ENCODE peak calls at places on chromosomes 4 and X, in five cellular contexts. H is cardiac fibroblast, P is PC-3, D is GM23338, M is choroid plexus epithelial cell. A is an unnamed sample.

GRCh38 chr4:10730590-10730989 is 46.0 kb upstream of the CLNK start:
- DNase-seq in H (no peak), P (no peak), D (no peak), M (no peak), A (no peak)

GRCh38 chr4:73170518-73171198 is 87.9 kb downstream of the ANKRD17 start:
- DNase-seq in H (no peak), P (peak), D (no peak), M (no peak), A (no peak)

GRCh38 chrX:51798701-51799100 is 55.5 kb downstream of the GSPT2 start:
- DNase-seq in H (no peak), P (no peak), D (no peak), M (no peak), A (no peak)

GRCh38 chrX:97401586-97402101 is 517.9 kb downstream of the RPA4 start:
- DNase-seq in H (no peak), P (peak), D (no peak), M (no peak), A (no peak)

GRCh38 chrX:13487731-13488505 is 81.5 kb upstream of the EGFL6 start:
- DNase-seq in H (peak), P (peak), D (peak), M (peak), A (peak)

GRCh38 chrX:64580035-64580434 is 184.8 kb upstream of the MTMR8 start:
- DNase-seq in H (no peak), P (no peak), D (peak), M (no peak), A (no peak)

GRCh38 chr4:24932831-24933230 is 20.0 kb upstream of the CCDC149 start:
- DNase-seq in H (no peak), P (no peak), D (no peak), M (no peak), A (no peak)

GRCh38 chr4:7365472-7366179 is 69.1 kb downstream of the PSAPL1 start:
- DNase-seq in H (no peak), P (no peak), D (no peak), M (no peak), A (no peak)

GRCh38 chrX:150482537-150483217 is 85.7 kb upstream of the MTM1 start:
- DNase-seq in H (no peak), P (peak), D (no peak), M (peak), A (peak)

GRCh38 chr4:122728781-122729330 is 3.6 kb upstream of the BBS12 start:
- DNase-seq in H (no peak), P (no peak), D (no peak), M (peak), A (no peak)

GRCh38 chr4:176439611-176440010 is 119.8 kb downstream of the SPCS3 start:
- DNase-seq in H (peak), P (no peak), D (no peak), M (no peak), A (no peak)

GRCh38 chrX:151153086-151153485 is 23.3 kb upstream of the GPR50 start:
- DNase-seq in H (peak), P (peak), D (peak), M (peak), A (peak)

GRCh38 chr4:110344165-110344564 is 131.8 kb upstream of the ENPEP start:
- DNase-seq in H (peak), P (peak), D (peak), M (peak), A (no peak)

GRCh38 chr4:136918772-136919171 is 613.5 kb downstream of the PCDH18 start:
- DNase-seq in H (no peak), P (peak), D (no peak), M (no peak), A (no peak)

GRCh38 chrX:153902388-153902787 is 2.1 kb upstream of the AVPR2 start:
- DNase-seq in H (no peak), P (peak), D (no peak), M (no peak), A (no peak)

GRCh38 chrX:47235691-47236103 is 2.9 kb downstream of the USP11 start:
- DNase-seq in H (no peak), P (no peak), D (no peak), M (peak), A (no peak)
- H3K4me3 ChIP-seq in H (no peak), P (no peak), D (no peak), M (no peak), A (no peak)

GRCh38 chr4:54185380-54185779 is 43.7 kb upstream of the PDGFRA start:
- DNase-seq in H (no peak), P (peak), D (no peak), M (no peak), A (no peak)
- TF ChIP-seq CTCF in H (peak), P (peak), D (peak), M (no peak), A (no peak)

DNA sequence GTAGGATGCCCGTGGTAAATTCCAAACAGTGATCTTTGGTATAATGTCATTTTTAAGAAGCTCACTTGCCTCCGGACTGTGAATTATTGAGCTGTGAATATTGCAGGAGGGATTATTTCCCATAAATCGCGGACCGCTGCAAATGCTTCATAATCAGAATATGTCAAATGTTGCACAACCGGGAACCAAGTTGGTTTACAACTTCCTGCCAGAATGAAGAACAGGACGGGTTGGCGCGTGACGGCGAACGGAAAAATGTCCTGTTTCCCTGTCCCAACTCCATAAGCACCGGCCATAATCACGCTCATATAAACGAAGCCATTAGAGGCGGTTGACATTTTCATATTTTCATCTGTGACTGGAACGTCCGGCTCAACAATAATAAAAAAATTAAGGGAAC is 67.7 kb downstream of the SHOX start:
- DNase-seq in H (no peak), P (no peak), D (no peak), M (no peak), A (no peak)
- H3K4me3 ChIP-seq in H (no peak), P (no peak), D (no peak), M (no peak), A (no peak)

DNA sequence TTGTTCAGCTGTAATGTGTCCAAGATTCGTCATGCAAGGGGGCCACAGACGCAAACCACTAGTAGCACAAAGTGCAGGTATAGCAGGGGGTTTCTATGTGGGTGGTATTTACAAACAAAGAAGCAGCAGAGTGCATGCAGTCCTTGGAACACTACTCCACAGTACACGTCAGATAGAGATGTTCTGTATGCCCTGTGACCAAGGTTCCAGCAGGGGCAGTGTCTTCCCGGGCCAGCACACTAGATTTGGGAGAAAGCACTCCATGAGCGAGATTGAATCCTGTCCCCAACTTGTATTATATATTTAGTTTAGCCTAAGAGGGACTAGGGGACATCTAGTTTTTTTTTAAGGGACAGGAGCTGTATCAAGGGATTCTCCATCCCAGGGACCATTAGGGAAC is 54.4 kb upstream of the ESX1 start:
- DNase-seq in H (no peak), P (peak), D (peak), M (no peak), A (no peak)
- TF ChIP-seq CTCF in H (no peak), P (peak), D (peak), M (peak), A (peak)

GRCh38 chr4:37652747-37653527 is 33.2 kb downstream of the RELL1 start:
- DNase-seq in H (no peak), P (no peak), D (no peak), M (no peak), A (no peak)

GRCh38 chr4:37656649-37657048 is 29.5 kb downstream of the RELL1 start:
- DNase-seq in H (no peak), P (no peak), D (no peak), M (no peak), A (no peak)

GRCh38 chr4:37648084-37648817 is 37.9 kb downstream of the RELL1 start:
- DNase-seq in H (peak), P (peak), D (no peak), M (peak), A (peak)

GRCh38 chr4:37651781-37652377 is 34.3 kb downstream of the RELL1 start:
- DNase-seq in H (no peak), P (no peak), D (no peak), M (no peak), A (no peak)

DNA sequence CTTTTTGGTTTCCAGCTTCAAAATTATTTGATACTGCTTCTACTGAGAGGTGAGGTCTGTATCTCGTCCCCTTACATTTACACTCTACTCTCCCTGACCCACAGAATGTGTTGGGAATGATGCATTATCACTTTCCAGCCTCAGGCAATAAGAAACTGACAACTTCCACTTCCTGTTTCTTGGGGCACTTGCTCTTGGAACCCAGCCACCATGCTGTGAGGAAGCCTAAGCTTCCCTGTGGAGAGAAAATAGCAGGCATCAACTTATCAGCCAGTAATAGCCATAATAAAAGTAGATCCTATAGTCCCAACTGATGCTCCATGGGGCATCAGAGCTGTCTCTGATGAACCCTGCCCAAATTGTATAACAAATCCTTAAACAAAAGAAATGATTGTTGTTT is 32.6 kb downstream of the RELL1 start:
- DNase-seq in H (peak), P (peak), D (peak), M (peak), A (no peak)
- H3K4me3 ChIP-seq in H (no peak), P (no peak), D (no peak), M (no peak), A (no peak)

GRCh38 chr4:26490980-26491284 is 648 bp upstream of the CCKAR start:
- DNase-seq in H (no peak), P (no peak), D (no peak), M (no peak), A (no peak)

GRCh38 chr4:26491449-26492170 is 1.3 kb upstream of the CCKAR start:
- DNase-seq in H (no peak), P (no peak), D (no peak), M (no peak), A (no peak)

GRCh38 chr4:26490111-26490979 is at the start of gene CCKAR:
- DNase-seq in H (peak), P (no peak), D (peak), M (no peak), A (no peak)

GRCh38 chr4:26493461-26493860 is 3.2 kb upstream of the CCKAR start:
- DNase-seq in H (no peak), P (no peak), D (no peak), M (no peak), A (no peak)

DNA sequence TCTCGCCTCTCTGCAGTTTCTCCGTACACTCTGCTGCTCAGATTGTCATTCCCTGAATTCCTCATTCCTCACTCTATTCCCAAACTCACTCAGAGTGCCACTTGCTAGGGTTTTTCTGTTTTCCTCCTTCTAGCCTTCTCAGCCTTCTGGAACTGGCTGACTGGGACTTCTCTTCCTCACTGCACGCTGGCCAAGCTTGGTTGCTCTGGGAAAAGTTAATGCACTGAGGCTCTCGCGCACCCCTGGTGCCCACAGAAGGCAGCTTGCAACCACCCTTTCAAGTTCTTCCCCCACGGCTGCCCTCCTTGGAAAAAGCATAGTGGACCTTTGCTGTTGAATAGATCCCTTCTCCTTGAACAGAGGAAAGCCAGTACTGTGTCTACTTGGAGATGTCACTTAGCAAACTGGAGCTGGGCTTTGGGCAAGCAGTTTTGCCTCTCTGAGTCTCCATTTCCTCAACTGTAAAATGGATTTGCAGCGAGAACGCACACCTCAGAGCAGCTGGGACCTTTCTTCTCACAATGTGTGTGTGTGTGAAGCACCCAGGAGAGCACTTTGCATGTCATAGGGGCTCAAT is 6.0 kb upstream of the CCKAR start:
- DNase-seq in H (no peak), P (no peak), D (peak), M (no peak), A (no peak)
- TF ChIP-seq CTCF in H (peak), P (no peak), D (peak), M (peak), A (peak)